ENCODE peak calls at places on chromosomes 12 and 14, in six cellular contexts. One of them, this sample, is unnamed.

GRCh38 chr14:100065161-100065871 is at the start of gene EVL:
- DNase-seq in HCT116: no peak
- DNase-seq in right lobe of liver: peak
- DNase-seq in ovary: no peak
- DNase-seq in A549: no peak
- DNase-seq in uterus: no peak
- DNase-seq in this sample: no peak

GRCh38 chr12:29102739-29103138 is 46.3 kb upstream of the FAR2 start:
- DNase-seq in HCT116: no peak
- DNase-seq in right lobe of liver: no peak
- DNase-seq in ovary: no peak
- DNase-seq in A549: no peak
- DNase-seq in uterus: no peak
- DNase-seq in this sample: no peak

GRCh38 chr14:65027127-65027799 is 40.6 kb downstream of the FNTB start:
- DNase-seq in HCT116: no peak
- DNase-seq in right lobe of liver: no peak
- DNase-seq in ovary: no peak
- DNase-seq in A549: no peak
- DNase-seq in uterus: no peak
- DNase-seq in this sample: no peak

GRCh38 chr14:101380512-101380911 is 180.8 kb upstream of the DIO3 start:
- DNase-seq in HCT116: no peak
- DNase-seq in right lobe of liver: no peak
- DNase-seq in ovary: no peak
- DNase-seq in A549: no peak
- DNase-seq in uterus: no peak
- DNase-seq in this sample: no peak

GRCh38 chr12:42669471-42669997 is 80.0 kb upstream of the PRICKLE1 start:
- DNase-seq in HCT116: no peak
- DNase-seq in right lobe of liver: no peak
- DNase-seq in ovary: no peak
- DNase-seq in A549: no peak
- DNase-seq in uterus: no peak
- DNase-seq in this sample: no peak

GRCh38 chr12:57632898-57633825 is at the start of gene B4GALNT1:
- DNase-seq in HCT116: peak
- DNase-seq in right lobe of liver: peak
- DNase-seq in ovary: peak
- DNase-seq in A549: peak
- DNase-seq in uterus: peak
- DNase-seq in this sample: no peak

GRCh38 chr14:96227428-96227827 is 22.8 kb downstream of the BDKRB2 start:
- DNase-seq in HCT116: no peak
- DNase-seq in right lobe of liver: no peak
- DNase-seq in ovary: no peak
- DNase-seq in A549: no peak
- DNase-seq in uterus: no peak
- DNase-seq in this sample: no peak

GRCh38 chr12:48996794-48997718 is 2.1 kb downstream of the DDN start:
- DNase-seq in HCT116: no peak
- DNase-seq in right lobe of liver: peak
- DNase-seq in ovary: peak
- DNase-seq in A549: peak
- DNase-seq in uterus: peak
- DNase-seq in this sample: peak

GRCh38 chr14:45103806-45104205 is 19.9 kb downstream of the PRPF39 start:
- DNase-seq in HCT116: no peak
- DNase-seq in right lobe of liver: no peak
- DNase-seq in ovary: no peak
- DNase-seq in A549: no peak
- DNase-seq in uterus: no peak
- DNase-seq in this sample: no peak

GRCh38 chr12:122486805-122487426 is 13.8 kb downstream of the ZCCHC8 start:
- DNase-seq in HCT116: no peak
- DNase-seq in right lobe of liver: no peak
- DNase-seq in ovary: no peak
- DNase-seq in A549: no peak
- DNase-seq in uterus: no peak
- DNase-seq in this sample: no peak

GRCh38 chr14:100429537-100429936 is 106.4 kb downstream of the SLC25A47 start:
- DNase-seq in HCT116: no peak
- DNase-seq in right lobe of liver: no peak
- DNase-seq in ovary: no peak
- DNase-seq in A549: no peak
- DNase-seq in uterus: no peak
- DNase-seq in this sample: no peak

GRCh38 chr14:55104051-55104954 is 24.7 kb upstream of the LGALS3 start:
- DNase-seq in HCT116: no peak
- DNase-seq in right lobe of liver: no peak
- DNase-seq in ovary: no peak
- DNase-seq in A549: peak
- DNase-seq in uterus: no peak
- DNase-seq in this sample: no peak

GRCh38 chr12:57816001-57816854 is 2.3 kb downstream of the AVIL start:
- DNase-seq in HCT116: no peak
- DNase-seq in right lobe of liver: no peak
- DNase-seq in ovary: no peak
- DNase-seq in A549: no peak
- DNase-seq in uterus: no peak
- DNase-seq in this sample: no peak

GRCh38 chr12:125330645-125331341 is 265.6 kb downstream of the AACS start:
- DNase-seq in HCT116: peak
- DNase-seq in right lobe of liver: peak
- DNase-seq in ovary: peak
- DNase-seq in A549: peak
- DNase-seq in uterus: no peak
- DNase-seq in this sample: no peak

GRCh38 chr12:117501470-117501869 is 140.0 kb upstream of the NOS1 start:
- DNase-seq in HCT116: no peak
- DNase-seq in right lobe of liver: peak
- DNase-seq in ovary: no peak
- DNase-seq in A549: no peak
- DNase-seq in uterus: no peak
- DNase-seq in this sample: peak

GRCh38 chr14:67734675-67735074 is 33.0 kb downstream of the RDH12 start:
- DNase-seq in HCT116: no peak
- DNase-seq in right lobe of liver: no peak
- DNase-seq in ovary: no peak
- DNase-seq in A549: no peak
- DNase-seq in uterus: no peak
- DNase-seq in this sample: no peak

GRCh38 chr14:69592923-69593677 is 18.3 kb upstream of the SUSD6 start:
- DNase-seq in HCT116: no peak
- DNase-seq in right lobe of liver: no peak
- DNase-seq in ovary: peak
- DNase-seq in A549: no peak
- DNase-seq in uterus: peak
- DNase-seq in this sample: no peak

GRCh38 chr14:100669468-100669867 is 57.2 kb upstream of the DLK1 start:
- DNase-seq in HCT116: no peak
- DNase-seq in right lobe of liver: no peak
- DNase-seq in ovary: no peak
- DNase-seq in A549: no peak
- DNase-seq in uterus: no peak
- DNase-seq in this sample: no peak

GRCh38 chr12:127548123-127548553 is 718.8 kb upstream of the TMEM132C start:
- DNase-seq in HCT116: no peak
- DNase-seq in right lobe of liver: no peak
- DNase-seq in ovary: no peak
- DNase-seq in A549: no peak
- DNase-seq in uterus: no peak
- DNase-seq in this sample: no peak

GRCh38 chr14:67971627-67972625 is 152.3 kb downstream of the RAD51B start:
- DNase-seq in HCT116: no peak
- DNase-seq in right lobe of liver: no peak
- DNase-seq in ovary: no peak
- DNase-seq in A549: peak
- DNase-seq in uterus: no peak
- DNase-seq in this sample: peak

GRCh38 chr14:101561897-101562490 is 699 bp downstream of the DIO3 start:
- DNase-seq in HCT116: no peak
- DNase-seq in right lobe of liver: peak
- DNase-seq in ovary: no peak
- DNase-seq in A549: no peak
- DNase-seq in uterus: no peak
- DNase-seq in this sample: no peak

DNA sequence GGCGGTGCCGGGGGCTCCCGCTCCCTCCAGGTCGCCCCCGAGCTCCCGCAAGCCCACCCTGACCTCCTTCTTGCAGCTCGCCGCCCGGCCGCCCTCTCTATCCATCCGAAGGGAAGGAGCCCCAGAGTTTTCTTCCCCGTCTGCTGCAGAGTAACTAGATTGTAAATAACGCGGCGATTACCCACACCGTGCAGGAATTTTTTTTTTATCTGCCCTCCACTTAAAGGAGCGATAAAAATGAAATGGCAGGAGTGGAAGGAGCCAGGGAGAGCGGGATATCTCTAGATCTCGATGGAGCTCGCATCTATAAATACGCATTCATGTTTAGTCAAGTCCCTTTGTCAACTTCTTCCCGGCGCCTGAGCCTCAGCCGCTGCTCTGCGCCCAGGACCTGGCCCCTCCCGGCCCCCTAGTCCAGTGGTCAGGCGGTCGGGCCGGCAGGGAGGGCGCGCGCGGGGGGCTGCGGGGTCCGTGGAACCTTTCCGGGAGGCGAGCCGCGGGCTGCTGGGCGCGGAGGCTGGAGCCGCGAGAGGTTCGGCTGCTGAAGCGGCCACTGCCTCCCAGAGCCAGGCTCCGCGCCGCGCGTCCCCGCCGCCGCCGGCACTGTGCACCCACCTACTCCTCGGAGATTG is 386.0 kb downstream of the BCAT1 start:
- DNase-seq in HCT116: no peak
- DNase-seq in right lobe of liver: peak
- DNase-seq in ovary: peak
- DNase-seq in A549: peak
- DNase-seq in uterus: peak
- DNase-seq in this sample: no peak
- TF ChIP-seq POLR2A in HCT116: no peak
- TF ChIP-seq POLR2A in right lobe of liver: no peak
- TF ChIP-seq POLR2A in ovary: peak
- TF ChIP-seq POLR2A in A549: no peak
- TF ChIP-seq POLR2A in uterus: no peak
- TF ChIP-seq POLR2A in this sample: no peak

GRCh38 chr12:133080619-133081407 is at the start of gene ZNF140:
- DNase-seq in HCT116: no peak
- DNase-seq in right lobe of liver: peak
- DNase-seq in ovary: peak
- DNase-seq in A549: peak
- DNase-seq in uterus: peak
- DNase-seq in this sample: peak
- TF ChIP-seq POLR2A in HCT116: no peak
- TF ChIP-seq POLR2A in right lobe of liver: peak
- TF ChIP-seq POLR2A in ovary: peak
- TF ChIP-seq POLR2A in A549: peak
- TF ChIP-seq POLR2A in uterus: peak
- TF ChIP-seq POLR2A in this sample: peak

DNA sequence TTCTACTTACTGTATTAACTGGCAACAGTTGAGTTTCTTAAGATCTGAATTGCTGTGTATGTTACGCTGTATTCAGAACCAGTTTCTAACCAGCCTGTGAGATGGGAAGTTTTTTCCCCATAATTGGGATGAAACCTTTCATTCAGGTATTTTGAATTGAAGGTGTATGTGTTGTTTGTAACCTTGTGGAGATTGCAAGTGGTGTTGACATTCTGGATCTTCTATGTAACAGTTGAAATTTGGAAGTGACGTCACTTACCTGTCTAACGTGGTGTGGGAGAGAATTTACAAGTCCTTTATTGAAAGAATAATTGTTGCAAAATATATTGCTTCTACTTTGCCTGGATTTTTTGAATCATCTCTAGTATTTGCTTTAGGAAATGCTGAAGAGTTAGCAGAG is 5.5 kb downstream of the RAN start:
- DNase-seq in HCT116: no peak
- DNase-seq in right lobe of liver: no peak
- DNase-seq in ovary: no peak
- DNase-seq in A549: no peak
- DNase-seq in uterus: no peak
- DNase-seq in this sample: no peak
- TF ChIP-seq POLR2A in HCT116: no peak
- TF ChIP-seq POLR2A in right lobe of liver: no peak
- TF ChIP-seq POLR2A in ovary: no peak
- TF ChIP-seq POLR2A in A549: no peak
- TF ChIP-seq POLR2A in uterus: no peak
- TF ChIP-seq POLR2A in this sample: no peak

GRCh38 chr12:123976227-123976826 is 3.3 kb downstream of the ZNF664 start:
- DNase-seq in HCT116: no peak
- DNase-seq in right lobe of liver: no peak
- DNase-seq in ovary: no peak
- DNase-seq in A549: no peak
- DNase-seq in uterus: no peak
- DNase-seq in this sample: no peak

GRCh38 chr12:123973552-123974341 is 732 bp downstream of the ZNF664 start:
- DNase-seq in HCT116: no peak
- DNase-seq in right lobe of liver: peak
- DNase-seq in ovary: peak
- DNase-seq in A549: peak
- DNase-seq in uterus: peak
- DNase-seq in this sample: no peak

GRCh38 chr12:123971449-123971769 is 1.2 kb downstream of the CCDC92 start:
- DNase-seq in HCT116: no peak
- DNase-seq in right lobe of liver: no peak
- DNase-seq in ovary: no peak
- DNase-seq in A549: no peak
- DNase-seq in uterus: no peak
- DNase-seq in this sample: no peak

GRCh38 chr12:123971770-123972447 is 722 bp downstream of the CCDC92 start:
- DNase-seq in HCT116: no peak
- DNase-seq in right lobe of liver: peak
- DNase-seq in ovary: peak
- DNase-seq in A549: peak
- DNase-seq in uterus: peak
- DNase-seq in this sample: no peak

DNA sequence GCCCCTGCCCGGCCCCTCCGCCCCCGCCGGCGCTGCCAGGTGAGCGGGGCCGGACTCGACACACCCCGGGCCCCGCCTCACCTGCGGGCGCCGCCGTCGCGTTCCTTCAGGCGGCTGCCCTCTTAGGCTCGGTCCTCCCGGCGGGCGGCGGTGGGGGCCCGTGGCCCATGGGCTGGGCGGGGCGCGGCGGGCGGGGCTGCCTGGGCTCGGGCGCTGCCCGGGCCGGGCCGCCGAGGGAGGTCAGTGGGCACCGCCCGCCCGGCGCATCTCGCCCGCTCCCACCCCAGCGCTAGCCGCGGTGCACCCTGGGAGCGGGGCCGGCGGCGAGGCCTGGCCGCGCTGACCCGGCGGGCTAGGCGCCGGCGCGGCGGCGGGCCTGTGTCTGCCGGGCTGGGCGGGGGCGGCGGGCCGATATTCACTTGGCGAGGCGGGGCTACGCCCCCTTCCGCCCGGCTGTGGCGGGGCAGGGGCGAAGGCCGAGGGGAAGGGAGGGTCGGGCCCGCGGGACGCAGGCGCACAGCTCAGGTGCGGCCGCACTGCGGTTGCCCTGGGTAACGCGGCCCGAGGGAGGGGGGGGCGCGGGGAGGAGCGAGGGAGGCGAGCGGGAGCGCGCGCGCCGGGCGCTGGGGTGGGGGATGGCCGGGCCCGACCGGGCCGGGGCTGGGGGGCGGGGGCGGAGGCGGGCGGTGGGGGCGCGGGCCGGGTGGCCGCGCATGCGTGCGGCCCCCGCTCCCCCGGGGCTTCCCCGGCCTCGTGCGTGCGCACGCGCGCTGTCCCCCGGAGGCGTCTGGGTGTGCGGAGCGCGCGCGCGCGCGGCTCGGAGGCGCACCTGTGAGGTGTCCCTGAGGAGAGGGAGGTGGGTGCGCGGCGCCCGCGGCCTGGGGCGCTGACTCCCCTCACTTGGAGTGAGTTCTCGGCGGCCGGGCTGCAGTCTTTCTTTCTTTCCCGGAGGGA is at the start of the genes CCDC92 and ZNF664:
- DNase-seq in HCT116: peak
- DNase-seq in right lobe of liver: peak
- DNase-seq in ovary: peak
- DNase-seq in A549: peak
- DNase-seq in uterus: peak
- DNase-seq in this sample: peak
- TF ChIP-seq POLR2A in HCT116: peak
- TF ChIP-seq POLR2A in right lobe of liver: peak
- TF ChIP-seq POLR2A in ovary: peak
- TF ChIP-seq POLR2A in A549: peak
- TF ChIP-seq POLR2A in uterus: peak
- TF ChIP-seq POLR2A in this sample: peak

This sample was measured in gastrocnemius medialis.